ENCODE peak calls at places on chromosomes 11 and 22, in nine cellular contexts. Q is cardiac fibroblast, H is thyroid gland, G is HFF-Myc, A is pancreas, D is GM12865, P is AG04450, Z is AG09309, M is hepatocyte. X is an unnamed sample.

GRCh38 chr11:8317164-8317563 is 53.5 kb upstream of the LMO1 start:
- DNase-seq in A (no peak), H (no peak), D (no peak), Z (no peak), Q (peak), M (no peak), P (no peak), G (no peak), X (peak)

GRCh38 chr11:75182652-75183051 is 31.7 kb downstream of the SLCO2B1 start:
- DNase-seq in G (no peak), H (no peak), P (no peak), Z (no peak), A (no peak), D (no peak), Q (no peak), M (no peak), X (no peak)

GRCh38 chr22:45475063-45475747 is 27.5 kb upstream of the FBLN1 start:
- DNase-seq in H (no peak), A (no peak), P (no peak), Q (peak), Z (no peak), D (no peak), G (no peak), M (peak), X (no peak)

GRCh38 chr11:14065153-14065552 is 102.6 kb downstream of the SPON1 start:
- DNase-seq in Q (no peak), M (no peak), Z (no peak), D (no peak), G (no peak), A (no peak), P (no peak), H (no peak), X (no peak)

GRCh38 chr11:78194490-78194889 is 5.8 kb downstream of the USP35 start:
- DNase-seq in P (no peak), A (no peak), D (no peak), Z (no peak), G (no peak), H (no peak), Q (no peak), M (peak), X (no peak)

GRCh38 chr22:49678842-49679170 is 148.9 kb downstream of the BRD1 start:
- DNase-seq in A (no peak), H (no peak), Z (no peak), Q (no peak), G (no peak), D (no peak), P (no peak), M (no peak), X (no peak)

GRCh38 chr22:27314276-27314807 is 487.2 kb downstream of the MN1 start:
- DNase-seq in Q (no peak), H (no peak), D (no peak), A (peak), G (no peak), Z (no peak), M (peak), P (no peak), X (no peak)

GRCh38 chr11:60942970-60943565 is 8.9 kb downstream of the SLC15A3 start:
- DNase-seq in H (peak), P (no peak), Z (no peak), M (no peak), A (peak), Q (no peak), G (no peak), D (no peak), X (no peak)

GRCh38 chr11:5304046-5304445 is 2.3 kb upstream of the OR51B4 start:
- DNase-seq in D (no peak), P (no peak), G (no peak), Z (no peak), Q (no peak), M (no peak), H (no peak), A (no peak), X (no peak)

GRCh38 chr11:118673361-118674093 is 5.9 kb downstream of the TREH start:
- DNase-seq in P (no peak), Q (no peak), A (no peak), D (no peak), Z (no peak), G (no peak), M (peak), H (no peak), X (no peak)

GRCh38 chr22:23060612-23061400 is 9.5 kb upstream of the GNAZ start:
- DNase-seq in Q (no peak), M (no peak), A (peak), Z (no peak), G (no peak), D (no peak), H (no peak), P (no peak), X (no peak)

GRCh38 chr22:48369789-48370507 is 1457.7 kb downstream of the BRD1 start:
- DNase-seq in Q (no peak), Z (no peak), A (no peak), D (no peak), H (no peak), P (no peak), M (peak), G (no peak), X (no peak)

GRCh38 chr11:126413426-126413825 is 57.9 kb downstream of the ST3GAL4 start:
- DNase-seq in P (no peak), M (no peak), H (no peak), A (no peak), Z (no peak), Q (no peak), G (no peak), D (no peak), X (no peak)

GRCh38 chr11:126414615-126415014 is 59.1 kb downstream of the ST3GAL4 start:
- DNase-seq in A (no peak), G (no peak), Z (no peak), D (no peak), Q (no peak), M (no peak), H (peak), P (no peak), X (no peak)

GRCh38 chr11:126410649-126411048 is 55.2 kb downstream of the ST3GAL4 start:
- DNase-seq in G (no peak), D (no peak), M (no peak), P (no peak), H (no peak), Q (peak), Z (no peak), A (no peak), X (peak)

GRCh38 chr11:126413843-126414405 is 58.4 kb downstream of the ST3GAL4 start:
- DNase-seq in A (no peak), D (no peak), P (no peak), M (no peak), H (no peak), G (no peak), Q (no peak), Z (no peak), X (no peak)

DNA sequence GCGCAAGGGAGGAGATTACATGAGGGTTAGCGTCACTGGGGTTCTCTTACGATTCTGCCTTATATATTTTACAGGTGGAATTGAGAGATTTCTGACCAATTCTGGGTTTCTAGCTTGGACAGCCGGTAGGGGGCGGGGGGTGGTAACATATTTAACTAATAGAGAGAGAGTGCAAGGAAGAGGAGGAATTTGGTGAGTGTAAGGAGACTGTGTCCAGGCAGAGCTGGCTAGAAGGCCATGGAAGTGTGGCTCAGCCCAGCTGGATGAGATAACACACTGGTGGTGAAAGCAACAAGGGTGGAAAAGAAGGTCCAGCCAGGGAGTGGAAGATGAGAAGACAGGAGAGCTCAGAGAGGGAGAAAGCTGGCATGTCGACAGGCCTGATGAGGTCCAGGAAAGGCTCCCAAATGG is 56.5 kb downstream of the ST3GAL4 start:
- DNase-seq in D (no peak), H (no peak), G (no peak), A (no peak), P (no peak), M (no peak), Z (no peak), Q (peak), X (peak)
- TF ChIP-seq CTCF in D (no peak), H (no peak), G (peak), A (no peak), P (peak), M (peak), Z (peak), Q (peak), X (peak)

GRCh38 chr22:39173050-39173706 is 20.7 kb upstream of the CBX7 start:
- DNase-seq in A (no peak), Z (no peak), P (no peak), M (no peak), D (no peak), H (no peak), Q (no peak), G (no peak), X (no peak)

GRCh38 chr22:39169797-39170466 is 17.5 kb upstream of the CBX7 start:
- DNase-seq in H (no peak), P (no peak), A (no peak), M (no peak), Z (no peak), Q (no peak), D (no peak), G (no peak), X (no peak)

GRCh38 chr22:39171623-39172264 is 19.3 kb upstream of the CBX7 start:
- DNase-seq in Z (no peak), G (no peak), A (no peak), Q (no peak), M (no peak), D (no peak), P (no peak), H (no peak), X (no peak)

GRCh38 chr22:39173787-39174497 is 21.5 kb upstream of the CBX7 start:
- DNase-seq in A (no peak), D (no peak), G (no peak), P (no peak), Z (no peak), H (no peak), M (no peak), Q (no peak), X (no peak)

DNA sequence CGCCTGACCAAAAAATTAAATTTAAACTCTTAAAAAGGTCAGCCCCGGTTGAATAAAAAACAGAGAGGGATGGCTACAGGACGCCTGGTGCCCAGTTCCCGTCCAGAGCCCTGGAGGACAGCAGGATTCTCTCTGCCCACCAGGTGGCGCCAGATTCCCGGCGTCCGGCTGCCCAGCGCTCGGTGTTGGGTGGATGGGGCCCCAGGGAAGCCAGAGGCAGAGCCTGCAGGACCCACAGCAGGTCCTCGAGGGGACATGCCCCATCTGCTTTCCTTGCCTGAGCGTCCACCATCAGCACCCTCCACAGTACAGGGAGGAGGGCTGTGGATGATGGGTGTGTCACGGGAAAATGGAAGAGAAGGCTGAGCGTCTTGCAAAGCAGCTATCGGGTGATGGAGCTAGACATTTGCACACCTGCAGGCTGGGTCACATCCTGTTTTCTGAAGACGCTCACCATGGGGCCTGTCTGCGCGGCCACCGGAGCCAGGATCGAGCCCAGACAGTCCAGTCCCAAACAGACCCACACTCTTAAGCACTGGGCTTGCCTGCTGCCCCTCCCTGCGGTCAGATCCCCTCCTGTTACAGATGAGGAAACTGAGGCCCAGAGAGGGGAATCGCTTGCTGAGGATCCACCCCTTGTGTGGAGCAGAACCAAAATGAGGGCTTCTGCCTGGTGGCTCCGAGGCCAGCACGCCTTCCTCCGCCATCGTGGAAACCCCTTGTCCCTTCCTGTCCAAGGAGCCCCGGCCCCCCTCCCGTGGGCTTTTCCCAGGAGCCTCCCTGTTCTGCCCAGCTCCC is 18.5 kb upstream of the CBX7 start:
- DNase-seq in G (no peak), P (peak), M (peak), H (peak), Q (peak), A (peak), D (peak), Z (no peak), X (peak)
- H3K4me3 ChIP-seq in G (no peak), P (no peak), M (no peak), H (no peak), Q (no peak), A (no peak), D (no peak), Z (no peak), X (no peak)

GRCh38 chr11:598005-598680 is 17.6 kb downstream of the IRF7 start:
- DNase-seq in A (no peak), G (no peak), Q (no peak), H (no peak), M (no peak), P (no peak), Z (no peak), D (no peak), X (no peak)

GRCh38 chr11:595400-595799 is 19.1 kb downstream of the PHRF1 start:
- DNase-seq in H (no peak), Z (no peak), M (no peak), P (no peak), A (no peak), Q (no peak), D (no peak), G (no peak), X (no peak)

GRCh38 chr11:593347-593746 is 17.1 kb downstream of the PHRF1 start:
- DNase-seq in D (no peak), P (no peak), M (no peak), H (no peak), Z (no peak), A (no peak), G (no peak), Q (no peak), X (no peak)

GRCh38 chr11:596374-596773 is 19.4 kb downstream of the IRF7 start:
- DNase-seq in P (no peak), Q (no peak), D (no peak), M (no peak), Z (no peak), A (no peak), G (no peak), H (no peak), X (no peak)

GRCh38 chr11:597166-597725 is 18.5 kb downstream of the IRF7 start:
- DNase-seq in H (no peak), A (no peak), D (no peak), P (no peak), M (no peak), G (no peak), Z (no peak), Q (no peak), X (no peak)
- TF ChIP-seq CTCF in H (no peak), A (no peak), D (peak), P (no peak), M (no peak), G (no peak), Z (peak), Q (peak), X (no peak)

GRCh38 chr22:24497879-24498278 is 2.7 kb downstream of the UPB1 start:
- DNase-seq in Z (no peak), H (no peak), P (no peak), Q (no peak), M (no peak), G (no peak), D (no peak), A (no peak), X (no peak)

GRCh38 chr22:24501366-24502005 is 6.4 kb downstream of the UPB1 start:
- DNase-seq in G (no peak), D (no peak), P (no peak), Q (no peak), Z (no peak), A (no peak), M (peak), H (no peak), X (no peak)

GRCh38 chr22:24498826-24499225 is 3.7 kb downstream of the UPB1 start:
- DNase-seq in D (no peak), H (no peak), Z (no peak), P (no peak), A (no peak), G (no peak), Q (no peak), M (no peak), X (no peak)

GRCh38 chr22:24500251-24500820 is 5.2 kb downstream of the UPB1 start:
- DNase-seq in H (peak), D (no peak), M (peak), A (no peak), Q (no peak), P (no peak), Z (no peak), G (no peak), X (no peak)

DNA sequence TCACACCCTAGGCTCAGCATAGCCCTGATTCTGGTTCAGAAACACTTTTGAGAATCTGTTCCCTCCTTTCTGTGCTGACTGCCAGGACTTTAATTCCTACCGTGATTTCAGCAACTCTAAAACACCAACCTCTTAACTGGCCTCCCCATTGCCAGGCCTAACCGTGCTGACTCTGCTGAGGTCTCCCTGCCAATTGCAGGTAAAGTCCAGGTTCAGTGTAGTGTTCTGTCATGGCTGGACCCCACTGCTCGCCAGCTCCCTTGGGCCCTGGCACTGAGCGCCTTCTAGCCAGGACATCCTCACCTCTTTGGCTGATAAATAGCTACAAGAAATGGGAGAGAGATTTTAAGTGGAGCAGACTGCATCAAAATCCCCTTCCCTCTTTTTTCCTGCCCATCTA is 4.6 kb downstream of the UPB1 start:
- DNase-seq in H (no peak), P (no peak), Z (no peak), M (no peak), D (no peak), G (no peak), Q (no peak), A (no peak), X (no peak)
- H3K4me3 ChIP-seq in H (no peak), P (no peak), Z (no peak), M (no peak), D (no peak), G (no peak), Q (no peak), A (no peak), X (no peak)

GRCh38 chr22:38570841-38571364 is 920 bp upstream of the DMC1 start:
- DNase-seq in Q (peak), D (peak), M (peak), Z (no peak), A (peak), H (peak), P (no peak), G (no peak), X (peak)
- TF ChIP-seq CTCF in Q (peak), D (no peak), M (peak), Z (no peak), A (no peak), H (no peak), P (peak), G (no peak), X (no peak)

DNA sequence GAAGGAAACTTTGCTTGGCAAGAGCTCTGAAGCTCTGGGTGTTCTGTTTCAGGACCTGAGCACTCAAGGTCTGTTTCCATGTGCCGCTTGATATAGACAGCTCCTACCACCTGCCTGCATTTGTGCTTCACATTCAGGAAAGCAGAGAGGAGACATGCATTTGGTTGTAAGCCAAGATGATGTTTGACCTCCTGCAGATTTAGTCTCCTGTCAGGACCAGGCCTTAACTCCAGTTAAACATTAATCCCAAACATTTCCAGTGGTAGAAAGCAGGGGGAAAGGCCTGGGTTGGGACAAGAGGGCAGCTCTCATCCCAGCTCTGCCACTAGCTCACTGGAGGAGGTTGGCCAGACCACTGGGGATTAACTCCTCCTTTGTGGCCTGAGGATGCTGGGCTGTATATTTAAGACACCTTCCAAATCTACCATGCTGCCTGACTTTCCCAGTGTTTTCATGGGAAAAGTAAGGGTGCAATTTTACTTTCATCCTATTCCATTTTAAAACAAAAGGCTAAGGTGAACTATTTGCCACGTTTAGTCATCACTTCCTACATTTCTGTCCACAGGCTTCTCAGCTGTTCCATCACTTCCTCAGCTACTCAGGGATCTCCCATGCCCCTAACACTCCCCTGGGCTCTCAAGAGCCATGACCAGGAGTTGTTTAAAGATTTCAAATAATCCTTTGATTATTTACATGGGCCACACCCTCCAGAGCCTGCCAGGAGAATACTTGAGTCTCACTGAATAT is 80.9 kb downstream of the INSC start:
- DNase-seq in M (no peak), Z (no peak), D (no peak), H (no peak), G (no peak), P (no peak), Q (no peak), A (peak), X (peak)
- H3K4me3 ChIP-seq in M (no peak), Z (no peak), D (no peak), H (no peak), G (no peak), P (no peak), Q (no peak), A (no peak), X (no peak)

GRCh38 chr11:9992306-9992705 is 301.7 kb downstream of the SBF2 start:
- DNase-seq in M (no peak), A (no peak), H (no peak), P (no peak), Z (no peak), Q (no peak), D (no peak), G (no peak), X (no peak)

DNA sequence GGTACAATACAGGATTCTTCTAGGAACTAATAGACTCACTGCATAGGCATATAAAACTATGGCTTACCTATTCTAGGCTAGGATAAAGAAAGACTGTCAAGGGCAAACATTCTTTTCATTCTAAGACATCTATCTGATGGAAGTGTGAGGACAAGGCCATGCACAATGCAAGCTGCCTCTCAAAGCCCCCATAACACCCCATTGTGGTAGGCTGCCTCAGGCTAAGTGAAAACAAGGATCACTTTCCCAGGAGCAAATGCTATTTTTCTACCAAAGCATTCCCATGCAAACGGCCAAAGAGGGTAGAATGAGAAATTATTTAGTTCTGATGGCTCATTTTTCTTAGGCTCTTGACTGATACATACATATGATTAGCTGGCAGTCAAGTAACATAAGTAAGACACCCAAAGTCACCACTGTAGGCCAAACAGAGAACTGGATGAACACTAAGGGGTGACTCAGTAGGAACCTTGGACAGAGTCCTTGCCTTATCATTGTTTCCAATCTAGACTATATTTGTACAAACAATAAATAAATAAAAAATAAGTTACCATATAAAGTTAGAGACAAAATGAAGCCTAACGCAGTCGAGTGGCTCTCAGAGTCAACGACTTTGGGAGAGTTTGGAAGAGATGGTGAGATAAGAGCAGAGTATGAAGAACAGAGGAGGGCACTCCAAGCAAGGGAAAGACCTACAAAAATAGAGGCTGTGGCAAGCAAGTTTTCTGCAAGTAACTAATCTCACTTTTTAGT is 303.6 kb downstream of the SBF2 start:
- DNase-seq in D (no peak), P (no peak), H (peak), G (no peak), Q (peak), A (no peak), M (no peak), Z (no peak), X (peak)
- TF ChIP-seq CTCF in D (no peak), P (no peak), H (peak), G (no peak), Q (peak), A (no peak), M (peak), Z (no peak), X (peak)